ENCODE peak calls at places on chromosome 3, in five cellular contexts. D is pancreas, O is tibial artery, X is A549, N is fibroblast of villous mesenchyme. W is an unnamed sample.

GRCh38 chr3:196320110-196320509 is 2.1 kb upstream of the DYNLT2B start:
- DNase-seq in D (no peak), N (no peak), X (no peak), O (no peak), W (no peak)

GRCh38 chr3:41120461-41120860 is 78.8 kb upstream of the CTNNB1 start:
- DNase-seq in X (no peak), D (no peak), N (no peak), O (no peak), W (no peak)

GRCh38 chr3:164673738-164674137 is 404.6 kb downstream of the SI start:
- DNase-seq in D (no peak), N (no peak), O (no peak), X (no peak), W (no peak)

GRCh38 chr3:50204804-50205718 is at the start of gene SLC38A3:
- DNase-seq in N (no peak), D (peak), O (no peak), X (no peak), W (peak)

GRCh38 chr3:188362405-188362831 is 208.5 kb downstream of the LPP start:
- DNase-seq in O (no peak), X (peak), N (peak), D (no peak), W (peak)

GRCh38 chr3:36944012-36944640 is 728 bp downstream of the TRANK1 start:
- DNase-seq in N (peak), O (peak), D (peak), X (peak), W (peak)

GRCh38 chr3:196596355-196596754 is 27.9 kb downstream of the FBXO45 start:
- DNase-seq in O (no peak), N (no peak), X (peak), D (no peak), W (no peak)

GRCh38 chr3:187958432-187959003 is 195.4 kb upstream of the LPP start:
- DNase-seq in D (no peak), N (no peak), O (no peak), X (no peak), W (no peak)

GRCh38 chr3:53775834-53776251 is 70.4 kb downstream of the CHDH start:
- DNase-seq in O (no peak), X (no peak), N (no peak), D (no peak), W (no peak)

GRCh38 chr3:99965077-99965476 is 147.4 kb downstream of the CMSS1 start:
- DNase-seq in X (no peak), O (no peak), N (peak), D (peak), W (peak)

GRCh38 chr3:126773167-126773566 is 69.1 kb downstream of the CHCHD6 start:
- DNase-seq in O (no peak), D (no peak), X (no peak), N (no peak), W (no peak)

GRCh38 chr3:185339945-185340344 is 23.0 kb upstream of the MAP3K13 start:
- DNase-seq in O (no peak), N (no peak), X (no peak), D (no peak), W (no peak)

GRCh38 chr3:38021196-38021595 is 8.2 kb downstream of the PLCD1 start:
- DNase-seq in D (no peak), X (no peak), O (peak), N (no peak), W (no peak)

GRCh38 chr3:188432826-188433525 is 279.0 kb downstream of the LPP start:
- DNase-seq in O (no peak), D (no peak), X (no peak), N (peak), W (peak)

GRCh38 chr3:126285369-126285768 is 71.8 kb downstream of the KLF15 start:
- DNase-seq in N (no peak), O (no peak), D (no peak), X (no peak), W (no peak)

GRCh38 chr3:173826901-173827609 is 429.5 kb downstream of the NLGN1 start:
- DNase-seq in D (no peak), N (no peak), O (no peak), X (no peak), W (no peak)

GRCh38 chr3:152879130-152879789 is 44.3 kb downstream of the P2RY1 start:
- DNase-seq in O (no peak), D (no peak), N (no peak), X (no peak), W (no peak)

GRCh38 chr3:127489357-127489756 is 101.2 kb downstream of the TPRA1 start:
- DNase-seq in O (no peak), X (no peak), D (no peak), N (no peak), W (no peak)

GRCh38 chr3:41693799-41694198 is 268.1 kb downstream of the ULK4 start:
- DNase-seq in X (no peak), N (peak), O (no peak), D (no peak), W (no peak)

GRCh38 chr3:62143843-62144450 is 229.4 kb downstream of the FEZF2 start:
- DNase-seq in D (no peak), O (no peak), X (no peak), N (peak), W (peak)

GRCh38 chr3:76561494-76562242 is 478.2 kb upstream of the ROBO2 start:
- DNase-seq in N (no peak), X (no peak), O (no peak), D (no peak), W (no peak)

GRCh38 chr3:65995030-65995429 is 43.7 kb downstream of the MAGI1 start:
- DNase-seq in O (no peak), N (peak), X (no peak), D (no peak), W (peak)

GRCh38 chr3:13493867-13494441 is 13.8 kb downstream of the HDAC11 start:
- DNase-seq in D (no peak), N (no peak), O (peak), X (no peak), W (no peak)

GRCh38 chr3:30282052-30282708 is 324.2 kb upstream of the TGFBR2 start:
- DNase-seq in N (peak), X (peak), D (no peak), O (no peak), W (peak)

GRCh38 chr3:122996038-122996580 is 31.5 kb downstream of the SEMA5B start:
- DNase-seq in O (peak), X (no peak), N (no peak), D (peak), W (no peak)

GRCh38 chr3:18444597-18445420 is 19.7 kb upstream of the SATB1 start:
- DNase-seq in N (peak), D (peak), O (peak), X (peak), W (peak)

GRCh38 chr3:192409838-192410683 is 317.3 kb downstream of the FGF12 start:
- DNase-seq in D (peak), N (no peak), X (peak), O (no peak), W (peak)

GRCh38 chr3:37995652-37996641 is 5.4 kb downstream of the VILL start:
- DNase-seq in O (no peak), D (peak), X (no peak), N (no peak), W (no peak)

GRCh38 chr3:37668431-37668830 is 193.2 kb upstream of the CTDSPL start:
- DNase-seq in D (no peak), O (peak), X (no peak), N (no peak), W (no peak)

GRCh38 chr3:16106050-16106449 is 68.4 kb upstream of the GALNT15 start:
- DNase-seq in D (no peak), O (no peak), X (no peak), N (no peak), W (no peak)
- H3K4me3 ChIP-seq in D (no peak), O (no peak), X (no peak), N (no peak), W (no peak)

GRCh38 chr3:195094211-195094921 is 176.6 kb downstream of the XXYLT1 start:
- DNase-seq in X (no peak), N (peak), O (peak), D (no peak), W (no peak)
- H3K4me3 ChIP-seq in X (no peak), N (no peak), O (no peak), D (no peak), W (no peak)

GRCh38 chr3:63968612-63969350 is 54.5 kb downstream of the PSMD6 start:
- DNase-seq in D (no peak), N (no peak), O (no peak), X (no peak), W (no peak)
- H3K4me3 ChIP-seq in D (peak), N (peak), O (peak), X (no peak), W (no peak)

DNA sequence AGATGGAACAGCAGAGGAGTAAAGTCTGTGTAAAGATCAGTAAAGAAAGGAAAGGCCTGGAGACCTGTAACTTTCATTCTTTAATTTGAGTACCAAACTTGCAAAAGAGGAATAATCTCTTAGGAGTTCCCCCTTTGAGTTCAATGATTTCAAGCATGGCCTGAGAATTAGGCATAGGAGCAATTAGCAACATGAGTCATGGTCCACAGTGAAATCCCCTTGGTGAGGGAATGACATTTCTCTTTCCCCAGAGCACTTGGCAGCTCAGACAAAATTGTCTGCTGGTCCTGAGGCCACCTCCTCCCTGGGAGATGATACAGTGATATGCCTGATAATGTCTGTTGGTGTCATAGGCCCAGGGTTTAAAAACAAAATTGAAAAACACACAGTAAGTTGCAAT is 81.4 kb upstream of the CRBN start:
- DNase-seq in D (no peak), O (no peak), X (no peak), N (no peak), W (no peak)
- H3K4me3 ChIP-seq in D (no peak), O (no peak), X (no peak), N (no peak), W (no peak)

DNA sequence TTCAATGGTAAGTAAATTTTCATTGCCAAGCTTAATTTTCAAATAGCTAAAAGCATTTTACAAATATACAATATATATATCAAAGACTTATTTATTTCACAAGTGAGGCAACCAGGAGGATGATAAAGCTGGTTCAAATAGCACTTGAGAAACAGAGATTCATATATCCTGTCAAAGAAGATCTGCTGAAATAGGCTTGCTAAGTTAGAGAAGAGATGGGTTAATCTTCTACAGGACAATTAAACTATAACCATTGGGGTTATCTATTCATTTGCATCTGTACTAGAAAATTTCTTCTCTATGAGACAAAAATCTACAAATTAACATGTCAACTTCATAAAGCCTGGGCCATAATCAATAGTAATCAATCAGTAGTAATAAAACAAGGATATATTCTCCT is 637.7 kb upstream of the UBE2E2 start:
- DNase-seq in X (no peak), O (no peak), D (no peak), N (no peak), W (no peak)
- H3K4me3 ChIP-seq in X (no peak), O (no peak), D (no peak), N (no peak), W (no peak)

GRCh38 chr3:147407495-147408179 is 1.3 kb upstream of the ZIC4 start:
- DNase-seq in O (no peak), N (no peak), D (no peak), X (no peak), W (no peak)
- H3K4me3 ChIP-seq in O (no peak), N (no peak), D (no peak), X (no peak), W (no peak)

GRCh38 chr3:141539441-141540187 is 52.8 kb downstream of the RASA2 start:
- DNase-seq in D (no peak), O (no peak), X (no peak), N (no peak), W (no peak)
- H3K4me3 ChIP-seq in D (no peak), O (no peak), X (no peak), N (no peak), W (no peak)

GRCh38 chr3:157501863-157502262 is 1.4 kb downstream of the VEPH1 start:
- DNase-seq in O (no peak), N (no peak), D (no peak), X (no peak), W (no peak)

GRCh38 chr3:157500232-157500631 is 3.0 kb downstream of the VEPH1 start:
- DNase-seq in D (no peak), X (no peak), N (no peak), O (no peak), W (no peak)

GRCh38 chr3:157499342-157499963 is 3.8 kb downstream of the VEPH1 start:
- DNase-seq in N (no peak), O (no peak), X (no peak), D (peak), W (peak)

GRCh38 chr3:157495846-157496245 is 7.4 kb downstream of the VEPH1 start:
- DNase-seq in D (no peak), X (no peak), O (no peak), N (no peak), W (no peak)

GRCh38 chr3:157498374-157498773 is 4.8 kb downstream of the VEPH1 start:
- DNase-seq in X (no peak), D (no peak), O (no peak), N (no peak), W (no peak)
- H3K4me3 ChIP-seq in X (no peak), D (no peak), O (no peak), N (no peak), W (no peak)

GRCh38 chr3:119781330-119782198 is at the start of gene NR1I2:
- DNase-seq in O (no peak), X (no peak), D (no peak), N (no peak), W (no peak)

GRCh38 chr3:119783883-119784282 is 2.0 kb downstream of the NR1I2 start:
- DNase-seq in N (no peak), X (no peak), O (no peak), D (no peak), W (no peak)

GRCh38 chr3:119786409-119786808 is 4.5 kb downstream of the NR1I2 start:
- DNase-seq in D (no peak), O (no peak), X (no peak), N (no peak), W (no peak)

GRCh38 chr3:119782435-119782834 is 534 bp downstream of the NR1I2 start:
- DNase-seq in D (no peak), N (no peak), X (no peak), O (no peak), W (no peak)

DNA sequence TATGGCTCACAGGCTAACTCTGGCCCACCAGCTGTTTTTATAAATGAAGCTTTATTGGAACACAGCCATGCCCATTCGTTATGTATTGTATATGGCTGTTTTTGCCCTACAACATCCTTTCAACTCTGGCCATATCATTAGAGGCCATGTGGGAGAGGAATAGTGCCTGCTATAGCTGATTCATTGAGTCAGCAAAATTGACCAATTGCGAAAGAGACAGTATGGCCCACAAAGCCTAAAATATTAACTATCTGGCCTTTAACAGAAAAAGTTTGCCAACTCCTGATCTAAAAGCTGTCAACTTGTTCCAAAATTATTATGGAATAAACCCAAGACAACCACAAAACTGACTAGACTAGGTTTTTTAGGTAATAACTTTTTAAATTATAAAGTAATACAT is 1.4 kb downstream of the NR1I2 start:
- DNase-seq in N (no peak), O (no peak), D (no peak), X (no peak), W (no peak)
- H3K4me3 ChIP-seq in N (no peak), O (no peak), D (no peak), X (no peak), W (no peak)